ENCODE peak calls at places on chromosomes 4 and X, in ten cellular contexts. U, A, O, Q, I, X, F, T, D and Y are unnamed samples.

GRCh38 chrX:21838937-21839333 is 482 bp upstream of the MBTPS2 start:
- DNase-seq in U (no peak), A (no peak), O (no peak), Q (peak), I (no peak), X (no peak), F (peak), T (no peak), D (peak), Y (peak)

GRCh38 chr4:182014164-182014563 is 229.0 kb upstream of the TENM3 start:
- DNase-seq in U (no peak), A (no peak), O (no peak), Q (no peak), I (no peak), X (no peak), F (no peak), T (no peak), D (no peak), Y (no peak)

GRCh38 chr4:124177647-124178425 is 534.7 kb downstream of the ANKRD50 start:
- DNase-seq in U (no peak), A (no peak), O (no peak), Q (peak), I (no peak), X (no peak), F (peak), T (no peak), D (no peak), Y (no peak)

GRCh38 chr4:42339935-42340406 is 57.3 kb upstream of the SHISA3 start:
- DNase-seq in U (peak), A (peak), O (peak), Q (no peak), I (no peak), X (no peak), F (peak), T (no peak), D (no peak), Y (no peak)

GRCh38 chr4:109751852-109752251 is 22.0 kb upstream of the PLA2G12A start:
- DNase-seq in U (no peak), A (no peak), O (no peak), Q (no peak), I (no peak), X (no peak), F (no peak), T (no peak), D (no peak), Y (no peak)

GRCh38 chr4:85153221-85153620 is 186.7 kb upstream of the WDFY3 start:
- DNase-seq in U (no peak), A (no peak), O (no peak), Q (peak), I (no peak), X (no peak), F (no peak), T (no peak), D (no peak), Y (no peak)

GRCh38 chrX:143466130-143466529 is 51.1 kb downstream of the SPANXN3 start:
- DNase-seq in U (no peak), A (no peak), O (no peak), Q (no peak), I (no peak), X (no peak), F (no peak), T (no peak), D (no peak), Y (no peak)

GRCh38 chr4:98626350-98626749 is 32.1 kb downstream of the TSPAN5 start:
- DNase-seq in U (no peak), A (peak), O (peak), Q (peak), I (peak), X (no peak), F (peak), T (peak), D (no peak), Y (no peak)

GRCh38 chrX:13876652-13877051 is 59.8 kb upstream of the GPM6B start:
- DNase-seq in U (no peak), A (no peak), O (no peak), Q (peak), I (peak), X (no peak), F (no peak), T (no peak), D (peak), Y (no peak)

GRCh38 chr4:140131663-140132229 is 22.2 kb downstream of the MAML3 start:
- DNase-seq in U (no peak), A (no peak), O (no peak), Q (no peak), I (no peak), X (no peak), F (no peak), T (no peak), D (no peak), Y (no peak)

GRCh38 chr4:36051634-36052033 is 192.7 kb downstream of the ARAP2 start:
- DNase-seq in U (no peak), A (no peak), O (no peak), Q (no peak), I (no peak), X (no peak), F (no peak), T (no peak), D (no peak), Y (no peak)

GRCh38 chr4:139686988-139687387 is 21.4 kb downstream of the MGST2 start:
- DNase-seq in U (no peak), A (no peak), O (no peak), Q (no peak), I (no peak), X (no peak), F (no peak), T (no peak), D (no peak), Y (no peak)

GRCh38 chrX:55056820-55057690 is 17.8 kb upstream of the PAGE2B start:
- DNase-seq in U (no peak), A (no peak), O (no peak), Q (peak), I (no peak), X (no peak), F (peak), T (no peak), D (no peak), Y (peak)

GRCh38 chrX:47285762-47286320 is 53.0 kb downstream of the USP11 start:
- DNase-seq in U (no peak), A (no peak), O (no peak), Q (no peak), I (no peak), X (no peak), F (no peak), T (no peak), D (no peak), Y (no peak)

GRCh38 chrX:101203782-101204351 is 15.7 kb upstream of the DRP2 start:
- DNase-seq in U (no peak), A (no peak), O (no peak), Q (no peak), I (no peak), X (no peak), F (no peak), T (no peak), D (no peak), Y (peak)

GRCh38 chrX:21993265-21993664 is 38.9 kb upstream of the PHEX start:
- DNase-seq in U (peak), A (no peak), O (no peak), Q (no peak), I (no peak), X (no peak), F (no peak), T (no peak), D (no peak), Y (peak)

GRCh38 chr4:125432078-125432477 is 117.3 kb downstream of the FAT4 start:
- DNase-seq in U (no peak), A (peak), O (no peak), Q (peak), I (no peak), X (no peak), F (peak), T (no peak), D (peak), Y (no peak)

GRCh38 chr4:74466242-74466641 is 21.3 kb downstream of the AREG start:
- DNase-seq in U (no peak), A (no peak), O (no peak), Q (no peak), I (no peak), X (no peak), F (no peak), T (no peak), D (no peak), Y (no peak)

GRCh38 chrX:112642349-112642748 is 37.4 kb downstream of the LHFPL1 start:
- DNase-seq in U (no peak), A (peak), O (no peak), Q (peak), I (no peak), X (no peak), F (peak), T (no peak), D (peak), Y (peak)

GRCh38 chr4:155666701-155667537 is at the start of gene GUCY1A1:
- DNase-seq in U (peak), A (peak), O (peak), Q (peak), I (peak), X (peak), F (peak), T (peak), D (no peak), Y (peak)

GRCh38 chr4:139223682-139224317 is 46.8 kb upstream of the ELF2 start:
- DNase-seq in U (peak), A (no peak), O (peak), Q (peak), I (peak), X (no peak), F (peak), T (no peak), D (no peak), Y (peak)

GRCh38 chr4:16225139-16225538 is 1.1 kb downstream of the TAPT1 start:
- DNase-seq in U (no peak), A (no peak), O (no peak), Q (peak), I (no peak), X (no peak), F (peak), T (no peak), D (peak), Y (peak)

GRCh38 chrX:12702509-12703091 is 88.6 kb upstream of the PRPS2 start:
- DNase-seq in U (no peak), A (peak), O (no peak), Q (peak), I (no peak), X (no peak), F (peak), T (no peak), D (peak), Y (peak)

GRCh38 chr4:126661194-126661593 is 971.6 kb upstream of the INTU start:
- DNase-seq in U (no peak), A (no peak), O (no peak), Q (no peak), I (no peak), X (no peak), F (peak), T (no peak), D (no peak), Y (no peak)

GRCh38 chr4:28176942-28177341 is 1316.3 kb downstream of the STIM2 start:
- DNase-seq in U (no peak), A (no peak), O (no peak), Q (peak), I (no peak), X (no peak), F (no peak), T (no peak), D (no peak), Y (no peak)

GRCh38 chr4:189940178-189941004 is at the start of gene FRG1:
- DNase-seq in U (peak), A (peak), O (peak), Q (peak), I (peak), X (peak), F (peak), T (peak), D (peak), Y (peak)

GRCh38 chrX:11351375-11352295 is 58.4 kb downstream of the AMELX start:
- DNase-seq in U (peak), A (no peak), O (peak), Q (no peak), I (no peak), X (no peak), F (peak), T (peak), D (no peak), Y (no peak)

GRCh38 chrX:137342969-137343368 is 223.0 kb upstream of the ZIC3 start:
- DNase-seq in U (no peak), A (no peak), O (no peak), Q (no peak), I (no peak), X (no peak), F (no peak), T (no peak), D (no peak), Y (no peak)

GRCh38 chr4:142567620-142568451 is 278.3 kb downstream of the INPP4B start:
- DNase-seq in U (no peak), A (no peak), O (no peak), Q (peak), I (no peak), X (no peak), F (peak), T (no peak), D (no peak), Y (peak)

GRCh38 chr4:141339966-141340365 is 119.3 kb downstream of the ZNF330 start:
- DNase-seq in U (no peak), A (no peak), O (no peak), Q (peak), I (no peak), X (no peak), F (no peak), T (no peak), D (no peak), Y (no peak)

GRCh38 chrX:150414228-150414627 is 51.1 kb downstream of the MAMLD1 start:
- DNase-seq in U (no peak), A (no peak), O (no peak), Q (no peak), I (no peak), X (no peak), F (no peak), T (no peak), D (no peak), Y (no peak)

GRCh38 chr4:150582101-150582565 is at the start of gene MAB21L2:
- DNase-seq in U (no peak), A (peak), O (no peak), Q (no peak), I (no peak), X (no peak), F (peak), T (no peak), D (no peak), Y (no peak)

GRCh38 chr4:67581208-67581857 is 22.8 kb downstream of the STAP1 start:
- DNase-seq in U (no peak), A (no peak), O (no peak), Q (no peak), I (no peak), X (no peak), F (no peak), T (no peak), D (no peak), Y (peak)
- H3K4me3 ChIP-seq in U (no peak), A (no peak), O (no peak), Q (no peak), I (no peak), X (no peak), F (no peak), T (no peak), D (no peak), Y (no peak)

GRCh38 chr4:792729-793108 is 33.2 kb downstream of the CPLX1 start:
- DNase-seq in U (no peak), A (no peak), O (no peak), Q (no peak), I (no peak), X (no peak), F (no peak), T (peak), D (peak), Y (peak)

GRCh38 chr4:793109-793861 is 32.6 kb downstream of the CPLX1 start:
- DNase-seq in U (no peak), A (no peak), O (no peak), Q (no peak), I (peak), X (no peak), F (no peak), T (peak), D (peak), Y (no peak)

GRCh38 chr4:791201-791865 is 34.6 kb downstream of the CPLX1 start:
- DNase-seq in U (no peak), A (peak), O (no peak), Q (no peak), I (peak), X (no peak), F (no peak), T (peak), D (no peak), Y (no peak)

GRCh38 chr4:790466-790820 is 35.5 kb downstream of the CPLX1 start:
- DNase-seq in U (no peak), A (no peak), O (no peak), Q (no peak), I (peak), X (no peak), F (no peak), T (peak), D (no peak), Y (no peak)

GRCh38 chr4:791866-792630 is 33.9 kb downstream of the CPLX1 start:
- DNase-seq in U (no peak), A (peak), O (no peak), Q (peak), I (peak), X (no peak), F (no peak), T (peak), D (peak), Y (peak)
- H3K4me3 ChIP-seq in U (no peak), A (no peak), O (no peak), Q (no peak), I (no peak), X (peak), F (no peak), T (peak), D (peak), Y (peak)

GRCh38 chrX:70478521-70478920 is 33.9 kb downstream of the DLG3 start:
- DNase-seq in U (no peak), A (no peak), O (no peak), Q (no peak), I (no peak), X (no peak), F (no peak), T (no peak), D (no peak), Y (no peak)

GRCh38 chrX:70480660-70481018 is 36.0 kb downstream of the DLG3 start:
- DNase-seq in U (no peak), A (no peak), O (peak), Q (no peak), I (peak), X (no peak), F (peak), T (no peak), D (no peak), Y (no peak)

GRCh38 chrX:70477734-70478075 is 33.1 kb downstream of the DLG3 start:
- DNase-seq in U (no peak), A (no peak), O (no peak), Q (no peak), I (no peak), X (no peak), F (no peak), T (no peak), D (no peak), Y (no peak)

GRCh38 chrX:70479970-70480659 is 35.5 kb downstream of the DLG3 start:
- DNase-seq in U (no peak), A (peak), O (no peak), Q (peak), I (no peak), X (peak), F (peak), T (no peak), D (no peak), Y (no peak)

DNA sequence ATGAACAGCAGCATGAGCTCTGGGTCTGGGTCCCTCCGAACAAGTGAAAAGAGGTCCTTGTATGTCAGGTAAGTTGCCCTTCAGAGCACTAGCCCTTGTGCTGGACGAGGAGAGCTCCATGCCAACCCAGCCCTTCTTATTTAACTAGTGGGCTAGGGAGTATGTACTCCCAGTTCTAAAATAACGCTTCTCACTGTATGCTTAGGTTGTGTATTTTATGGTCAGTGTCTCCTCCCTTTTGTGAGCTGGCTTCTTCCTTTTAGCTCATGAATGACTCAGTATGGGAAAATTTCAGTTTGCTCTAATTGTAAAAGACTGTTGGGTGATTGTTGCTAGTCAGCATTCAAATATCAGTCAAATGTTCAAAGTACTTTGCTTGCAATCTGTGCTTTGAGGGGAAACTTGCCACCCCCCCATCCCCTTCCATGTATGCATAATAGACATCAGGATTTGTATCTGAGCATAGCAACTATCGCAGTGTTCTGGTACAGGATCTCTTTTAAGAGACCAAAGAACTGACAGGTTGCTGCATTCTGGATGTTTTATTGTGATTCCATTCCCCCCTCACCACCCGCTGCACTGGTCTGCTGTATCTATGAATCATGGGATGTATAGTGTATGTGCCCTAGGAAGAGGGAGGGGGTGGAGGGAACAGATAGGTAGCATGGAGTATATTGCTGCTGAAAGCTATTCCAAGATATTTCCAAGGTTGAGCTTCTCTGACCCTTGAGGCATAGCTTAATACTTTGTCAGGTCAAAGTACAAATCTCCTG is 34.7 kb downstream of the DLG3 start:
- DNase-seq in U (no peak), A (no peak), O (no peak), Q (peak), I (no peak), X (no peak), F (peak), T (no peak), D (no peak), Y (no peak)
- H3K4me3 ChIP-seq in U (no peak), A (no peak), O (no peak), Q (no peak), I (no peak), X (peak), F (no peak), T (no peak), D (no peak), Y (no peak)

GRCh38 chr4:79049840-79050520 is 110.7 kb upstream of the PAQR3 start:
- DNase-seq in U (no peak), A (no peak), O (no peak), Q (no peak), I (no peak), X (peak), F (no peak), T (peak), D (no peak), Y (no peak)
- H3K4me3 ChIP-seq in U (no peak), A (no peak), O (no peak), Q (no peak), I (no peak), X (no peak), F (no peak), T (no peak), D (no peak), Y (no peak)

DNA sequence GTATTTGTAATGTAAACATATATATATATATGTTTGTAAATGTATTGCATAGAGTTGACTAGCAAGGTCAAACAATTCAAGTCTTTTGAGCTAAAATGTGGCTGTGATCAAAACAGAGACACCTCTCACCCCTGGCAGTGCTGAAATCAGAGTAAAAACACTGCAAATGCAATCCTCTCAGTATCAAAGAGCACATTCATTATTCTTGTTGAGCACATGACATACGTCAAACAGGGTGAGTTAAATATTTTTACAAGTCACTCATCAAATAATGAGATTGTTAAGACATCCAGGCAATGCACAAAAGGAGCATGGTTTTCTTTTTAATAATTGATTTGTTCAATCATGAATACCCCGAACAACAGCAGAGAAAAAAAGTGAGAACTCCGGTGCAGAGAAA is 114.1 kb upstream of the KCNIP4 start:
- DNase-seq in U (no peak), A (no peak), O (no peak), Q (no peak), I (no peak), X (no peak), F (no peak), T (no peak), D (no peak), Y (no peak)
- H3K4me3 ChIP-seq in U (no peak), A (no peak), O (no peak), Q (no peak), I (no peak), X (no peak), F (no peak), T (no peak), D (no peak), Y (no peak)

GRCh38 chr4:5888706-5889696 is 3.9 kb downstream of the CRMP1 start:
- DNase-seq in U (no peak), A (peak), O (no peak), Q (no peak), I (no peak), X (no peak), F (no peak), T (no peak), D (peak), Y (no peak)

GRCh38 chr4:5887361-5888221 is 5.3 kb downstream of the CRMP1 start:
- DNase-seq in U (no peak), A (peak), O (no peak), Q (no peak), I (no peak), X (no peak), F (no peak), T (no peak), D (peak), Y (no peak)

GRCh38 chr4:5885733-5886132 is 7.2 kb downstream of the CRMP1 start:
- DNase-seq in U (no peak), A (no peak), O (no peak), Q (no peak), I (no peak), X (no peak), F (no peak), T (no peak), D (peak), Y (no peak)

GRCh38 chr4:5888222-5888701 is 4.6 kb downstream of the CRMP1 start:
- DNase-seq in U (no peak), A (peak), O (no peak), Q (no peak), I (peak), X (no peak), F (no peak), T (no peak), D (no peak), Y (no peak)

GRCh38 chr4:5887011-5887360 is 5.9 kb downstream of the CRMP1 start:
- DNase-seq in U (no peak), A (no peak), O (no peak), Q (no peak), I (no peak), X (no peak), F (no peak), T (no peak), D (peak), Y (no peak)
- H3K4me3 ChIP-seq in U (no peak), A (peak), O (no peak), Q (no peak), I (peak), X (no peak), F (no peak), T (no peak), D (peak), Y (no peak)

GRCh38 chrX:281166-281999 is at the start of gene PLCXD1:
- DNase-seq in U (peak), A (peak), O (no peak), Q (peak), I (peak), X (no peak), F (peak), T (peak), D (peak), Y (peak)
- H3K4me3 ChIP-seq in U (peak), A (peak), O (peak), Q (peak), I (peak), X (peak), F (peak), T (no peak), D (peak), Y (peak)

GRCh38 chr4:87977521-87978278 is 2.2 kb downstream of the SPP1 start:
- DNase-seq in U (no peak), A (no peak), O (no peak), Q (no peak), I (no peak), X (no peak), F (no peak), T (no peak), D (no peak), Y (no peak)
- H3K4me3 ChIP-seq in U (no peak), A (no peak), O (no peak), Q (no peak), I (peak), X (no peak), F (no peak), T (no peak), D (no peak), Y (no peak)